ENCODE peak calls at places on chromosomes 13 and 19, in nine cellular contexts. T, F, S, M, N, Q, X, D and L are unnamed samples.

GRCh38 chr13:75165543-75166230 is 316.3 kb downstream of the TBC1D4 start:
- DNase-seq in X (no peak), N (no peak), T (no peak), F (no peak), Q (no peak), D (no peak), M (peak), S (no peak), L (no peak)

GRCh38 chr13:105159794-105160193 is 1375.7 kb downstream of the EFNB2 start:
- DNase-seq in T (no peak), M (no peak), X (no peak), D (no peak), F (peak), N (no peak), S (no peak), Q (no peak), L (no peak)

GRCh38 chr13:29847501-29847983 is 2.9 kb downstream of the UBL3 start:
- DNase-seq in T (no peak), N (peak), Q (no peak), M (peak), S (no peak), D (peak), X (no peak), F (no peak), L (no peak)

GRCh38 chr19:4103073-4103418 is 20.9 kb downstream of the MAP2K2 start:
- DNase-seq in Q (no peak), S (no peak), N (no peak), T (no peak), F (no peak), D (peak), M (peak), X (no peak), L (no peak)

GRCh38 chr19:4914736-4915501 is 5.6 kb downstream of the UHRF1 start:
- DNase-seq in D (peak), M (peak), F (no peak), Q (no peak), N (peak), T (no peak), X (no peak), S (no peak), L (peak)

GRCh38 chr19:38013913-38014575 is 107.0 kb downstream of the SIPA1L3 start:
- DNase-seq in N (no peak), M (no peak), F (no peak), T (no peak), D (no peak), S (no peak), Q (no peak), X (no peak), L (no peak)

GRCh38 chr19:1575323-1576241 is 7.5 kb upstream of the MEX3D start:
- DNase-seq in S (no peak), T (no peak), F (no peak), Q (no peak), X (no peak), M (no peak), N (no peak), D (no peak), L (no peak)

GRCh38 chr13:80245162-80245733 is 95.7 kb downstream of the SPRY2 start:
- DNase-seq in N (peak), T (no peak), D (no peak), M (no peak), S (no peak), F (no peak), X (no peak), Q (no peak), L (no peak)

GRCh38 chr13:21537105-21537504 is 66.9 kb downstream of the MICU2 start:
- DNase-seq in N (no peak), X (no peak), S (no peak), T (no peak), Q (no peak), F (no peak), D (peak), M (peak), L (no peak)

GRCh38 chr13:40895207-40895606 is 105.8 kb downstream of the SLC25A15 start:
- DNase-seq in T (no peak), X (no peak), F (no peak), D (no peak), Q (no peak), S (no peak), M (no peak), N (no peak), L (no peak)

GRCh38 chr19:11324079-11324661 is 15.3 kb downstream of the RAB3D start:
- DNase-seq in Q (peak), M (peak), F (no peak), T (peak), N (peak), S (peak), D (peak), X (peak), L (peak)

GRCh38 chr19:2095338-2095938 is 688 bp downstream of the MOB3A start:
- DNase-seq in N (no peak), S (no peak), F (no peak), Q (peak), M (no peak), X (peak), T (no peak), D (no peak), L (no peak)

GRCh38 chr13:33109801-33110200 is 93.6 kb downstream of the KL start:
- DNase-seq in N (peak), D (no peak), X (no peak), Q (peak), S (no peak), T (no peak), M (peak), F (peak), L (peak)
- TF ChIP-seq CTCF in N (peak), D (peak), X (no peak), Q (peak), S (no peak), T (no peak), M (peak), F (no peak), L (peak)

GRCh38 chr19:12825259-12826131 is 8.9 kb downstream of the RTBDN start:
- DNase-seq in Q (no peak), N (peak), S (no peak), X (no peak), F (peak), T (no peak), M (no peak), D (peak), L (no peak)
- TF ChIP-seq CTCF in Q (peak), N (peak), S (peak), X (no peak), F (peak), T (no peak), M (no peak), D (peak), L (peak)

GRCh38 chr19:18770663-18771327 is 20.3 kb downstream of the COMP start:
- DNase-seq in F (no peak), N (no peak), T (no peak), S (no peak), X (no peak), D (no peak), Q (no peak), M (no peak), L (no peak)

GRCh38 chr19:18771328-18772242 is 19.5 kb downstream of the COMP start:
- DNase-seq in F (peak), N (peak), S (no peak), Q (no peak), D (no peak), T (no peak), M (no peak), X (no peak), L (no peak)

GRCh38 chr19:18768046-18768771 is 22.9 kb downstream of the COMP start:
- DNase-seq in S (no peak), Q (no peak), N (no peak), D (no peak), T (no peak), X (no peak), F (peak), M (no peak), L (no peak)

GRCh38 chr19:18768997-18769891 is 21.9 kb downstream of the COMP start:
- DNase-seq in T (no peak), X (no peak), F (peak), S (peak), D (no peak), N (no peak), M (no peak), Q (no peak), L (no peak)

GRCh38 chr19:18769989-18770528 is 21.0 kb downstream of the COMP start:
- DNase-seq in S (no peak), D (no peak), T (no peak), M (no peak), Q (no peak), F (peak), N (no peak), X (no peak), L (no peak)
- TF ChIP-seq CTCF in S (no peak), D (no peak), T (no peak), M (no peak), Q (no peak), F (no peak), N (no peak), X (no peak), L (no peak)

GRCh38 chr19:49581007-49581508 is at the start of gene PRRG2:
- DNase-seq in Q (no peak), F (no peak), T (no peak), X (no peak), D (no peak), M (no peak), S (peak), N (no peak), L (no peak)
- TF ChIP-seq CTCF in Q (no peak), F (no peak), T (no peak), X (no peak), D (no peak), M (no peak), S (no peak), N (no peak), L (no peak)

GRCh38 chr13:86765462-86765861 is 905.7 kb upstream of the SLITRK5 start:
- DNase-seq in F (no peak), Q (no peak), N (no peak), X (no peak), T (no peak), S (no peak), M (no peak), D (no peak), L (no peak)
- TF ChIP-seq CTCF in F (no peak), Q (no peak), N (no peak), X (no peak), T (no peak), S (no peak), M (no peak), D (no peak), L (no peak)